ENCODE peak calls at places on chromosomes 7 and 10, in six cellular contexts. One of them, this sample, is unnamed.

GRCh38 chr10:7365029-7365750 is 45.6 kb downstream of the SFMBT2 start:
- DNase-seq in CD8-positive, alpha-beta T cell: no peak
- DNase-seq in fibroblast of lung: no peak
- DNase-seq in lung: no peak
- DNase-seq in IMR-90: no peak
- DNase-seq in AG09309: no peak
- DNase-seq in this sample: no peak

GRCh38 chr10:79287973-79288715 is 59.1 kb upstream of the PPIF start:
- DNase-seq in AG09309: no peak
- DNase-seq in lung: no peak
- DNase-seq in IMR-90: no peak
- DNase-seq in fibroblast of lung: no peak
- DNase-seq in CD8-positive, alpha-beta T cell: no peak
- DNase-seq in this sample: no peak

GRCh38 chr7:138898255-138898654 is 82.9 kb downstream of the KIAA1549 start:
- DNase-seq in AG09309: no peak
- DNase-seq in IMR-90: no peak
- DNase-seq in CD8-positive, alpha-beta T cell: no peak
- DNase-seq in fibroblast of lung: no peak
- DNase-seq in lung: no peak
- DNase-seq in this sample: no peak

GRCh38 chr10:113520606-113521481 is 32.0 kb upstream of the HABP2 start:
- DNase-seq in CD8-positive, alpha-beta T cell: no peak
- DNase-seq in IMR-90: peak; percentile 70
- DNase-seq in AG09309: peak; percentile 69
- DNase-seq in fibroblast of lung: peak; percentile 79
- DNase-seq in lung: peak; percentile 68
- DNase-seq in this sample: peak; percentile 77

GRCh38 chr7:31603076-31603475 is 83.9 kb upstream of the PPP1R17 start:
- DNase-seq in CD8-positive, alpha-beta T cell: no peak
- DNase-seq in IMR-90: no peak
- DNase-seq in lung: no peak
- DNase-seq in fibroblast of lung: no peak
- DNase-seq in AG09309: no peak
- DNase-seq in this sample: peak; percentile 33

GRCh38 chr7:45084336-45084735 is 4.4 kb downstream of the NACAD start:
- DNase-seq in CD8-positive, alpha-beta T cell: no peak
- DNase-seq in fibroblast of lung: no peak
- DNase-seq in IMR-90: no peak
- DNase-seq in AG09309: no peak
- DNase-seq in lung: no peak
- DNase-seq in this sample: no peak

GRCh38 chr7:134693256-134693655 is 46.6 kb downstream of the BPGM start:
- DNase-seq in AG09309: peak; percentile 93
- DNase-seq in CD8-positive, alpha-beta T cell: no peak
- DNase-seq in fibroblast of lung: peak; percentile 77
- DNase-seq in IMR-90: peak; percentile 96
- DNase-seq in lung: no peak
- DNase-seq in this sample: peak; percentile 91

GRCh38 chr10:30704016-30704600 is 74.6 kb upstream of the LYZL2 start:
- DNase-seq in fibroblast of lung: no peak
- DNase-seq in lung: no peak
- DNase-seq in AG09309: no peak
- DNase-seq in CD8-positive, alpha-beta T cell: no peak
- DNase-seq in IMR-90: no peak
- DNase-seq in this sample: no peak

GRCh38 chr7:2691223-2691818 is 3.3 kb downstream of the AMZ1 start:
- DNase-seq in CD8-positive, alpha-beta T cell: no peak
- DNase-seq in AG09309: no peak
- DNase-seq in IMR-90: no peak
- DNase-seq in fibroblast of lung: no peak
- DNase-seq in lung: no peak
- DNase-seq in this sample: no peak

GRCh38 chr7:1529383-1530116 is 952 bp upstream of the MAFK start:
- DNase-seq in CD8-positive, alpha-beta T cell: no peak
- DNase-seq in lung: no peak
- DNase-seq in AG09309: no peak
- DNase-seq in fibroblast of lung: no peak
- DNase-seq in IMR-90: no peak
- DNase-seq in this sample: no peak

GRCh38 chr7:23931633-23932032 is 221.6 kb downstream of the STK31 start:
- DNase-seq in fibroblast of lung: no peak
- DNase-seq in IMR-90: no peak
- DNase-seq in lung: no peak
- DNase-seq in AG09309: no peak
- DNase-seq in CD8-positive, alpha-beta T cell: no peak
- DNase-seq in this sample: peak; percentile 46

GRCh38 chr10:117980216-117980615 is 66.5 kb downstream of the RAB11FIP2 start:
- DNase-seq in fibroblast of lung: peak; percentile 53
- DNase-seq in AG09309: peak; percentile 46
- DNase-seq in lung: no peak
- DNase-seq in CD8-positive, alpha-beta T cell: no peak
- DNase-seq in IMR-90: peak; percentile 87
- DNase-seq in this sample: peak; percentile 90

GRCh38 chr7:44103941-44104879 is at the start of gene AEBP1:
- DNase-seq in AG09309: no peak
- DNase-seq in fibroblast of lung: no peak
- DNase-seq in IMR-90: no peak
- DNase-seq in lung: no peak
- DNase-seq in CD8-positive, alpha-beta T cell: no peak
- DNase-seq in this sample: no peak

GRCh38 chr10:663844-664243 is 25.6 kb downstream of the DIP2C start:
- DNase-seq in lung: no peak
- DNase-seq in CD8-positive, alpha-beta T cell: no peak
- DNase-seq in AG09309: no peak
- DNase-seq in fibroblast of lung: no peak
- DNase-seq in IMR-90: no peak
- DNase-seq in this sample: no peak

GRCh38 chr7:129191272-129191671 is 2.8 kb downstream of the SMO start:
- DNase-seq in lung: no peak
- DNase-seq in CD8-positive, alpha-beta T cell: no peak
- DNase-seq in fibroblast of lung: no peak
- DNase-seq in AG09309: no peak
- DNase-seq in IMR-90: no peak
- DNase-seq in this sample: no peak

GRCh38 chr7:27709137-27710075 is 30.6 kb upstream of the TAX1BP1 start:
- DNase-seq in AG09309: peak; percentile 53
- DNase-seq in fibroblast of lung: peak; percentile 83
- DNase-seq in IMR-90: peak; percentile 85
- DNase-seq in CD8-positive, alpha-beta T cell: no peak
- DNase-seq in lung: no peak
- DNase-seq in this sample: peak; percentile 29

GRCh38 chr7:155223021-155223420 is 74.7 kb upstream of the INSIG1 start:
- DNase-seq in CD8-positive, alpha-beta T cell: no peak
- DNase-seq in fibroblast of lung: no peak
- DNase-seq in AG09309: no peak
- DNase-seq in IMR-90: no peak
- DNase-seq in lung: no peak
- DNase-seq in this sample: no peak

GRCh38 chr7:151226560-151226874 is 488 bp downstream of the ABCF2 start:
- DNase-seq in AG09309: no peak
- DNase-seq in lung: no peak
- DNase-seq in IMR-90: no peak
- DNase-seq in fibroblast of lung: no peak
- DNase-seq in CD8-positive, alpha-beta T cell: no peak
- DNase-seq in this sample: no peak

GRCh38 chr10:23540401-23540800 is 101.5 kb downstream of the OTUD1 start:
- DNase-seq in IMR-90: no peak
- DNase-seq in AG09309: no peak
- DNase-seq in fibroblast of lung: no peak
- DNase-seq in CD8-positive, alpha-beta T cell: no peak
- DNase-seq in lung: no peak
- DNase-seq in this sample: no peak

GRCh38 chr10:6348091-6348862 is 145.5 kb downstream of the PFKFB3 start:
- DNase-seq in AG09309: peak; percentile 7
- DNase-seq in lung: no peak
- DNase-seq in IMR-90: no peak
- DNase-seq in fibroblast of lung: no peak
- DNase-seq in CD8-positive, alpha-beta T cell: peak; percentile 59
- DNase-seq in this sample: no peak

GRCh38 chr10:97914837-97915211 is 65.2 kb downstream of the GOLGA7B start:
- DNase-seq in fibroblast of lung: peak; percentile 44
- DNase-seq in lung: peak; percentile 85
- DNase-seq in CD8-positive, alpha-beta T cell: peak; percentile 44
- DNase-seq in IMR-90: peak; percentile 37
- DNase-seq in AG09309: peak; percentile 2
- DNase-seq in this sample: peak; percentile 70

GRCh38 chr10:73732931-73733623 is 11.1 kb upstream of the SEC24C start:
- DNase-seq in IMR-90: no peak
- DNase-seq in lung: no peak
- DNase-seq in AG09309: no peak
- DNase-seq in fibroblast of lung: no peak
- DNase-seq in CD8-positive, alpha-beta T cell: no peak
- DNase-seq in this sample: no peak

GRCh38 chr7:24959735-24960485 is 20.1 kb downstream of the OSBPL3 start:
- DNase-seq in fibroblast of lung: no peak
- DNase-seq in AG09309: no peak
- DNase-seq in CD8-positive, alpha-beta T cell: no peak
- DNase-seq in lung: no peak
- DNase-seq in IMR-90: no peak
- DNase-seq in this sample: no peak

GRCh38 chr10:43118631-43119415 is 19.4 kb upstream of the CSGALNACT2 start:
- DNase-seq in IMR-90: no peak
- DNase-seq in CD8-positive, alpha-beta T cell: no peak
- DNase-seq in AG09309: no peak
- DNase-seq in lung: no peak
- DNase-seq in fibroblast of lung: no peak
- DNase-seq in this sample: no peak

GRCh38 chr7:100706672-100707311 is 871 bp downstream of the POP7 start:
- DNase-seq in IMR-90: no peak
- DNase-seq in lung: no peak
- DNase-seq in AG09309: no peak
- DNase-seq in fibroblast of lung: no peak
- DNase-seq in CD8-positive, alpha-beta T cell: no peak
- DNase-seq in this sample: no peak

GRCh38 chr7:102279537-102280400 is 6.9 kb upstream of the SH2B2 start:
- DNase-seq in lung: peak; percentile 41
- DNase-seq in IMR-90: peak; percentile 55
- DNase-seq in CD8-positive, alpha-beta T cell: peak; percentile 23
- DNase-seq in fibroblast of lung: peak; percentile 54
- DNase-seq in AG09309: no peak
- DNase-seq in this sample: peak; percentile 52

GRCh38 chr7:45924283-45924682 is 3.2 kb upstream of the IGFBP3 start:
- DNase-seq in AG09309: peak; percentile 59
- DNase-seq in IMR-90: peak; percentile 76
- DNase-seq in lung: no peak
- DNase-seq in fibroblast of lung: peak; percentile 61
- DNase-seq in CD8-positive, alpha-beta T cell: no peak
- DNase-seq in this sample: peak; percentile 90

GRCh38 chr7:156919132-156919713 is 26.2 kb upstream of the LMBR1 start:
- DNase-seq in IMR-90: no peak
- DNase-seq in fibroblast of lung: no peak
- DNase-seq in lung: no peak
- DNase-seq in AG09309: no peak
- DNase-seq in CD8-positive, alpha-beta T cell: no peak
- DNase-seq in this sample: no peak

GRCh38 chr10:46037107-46037900 is 6.9 kb upstream of the NCOA4 start:
- DNase-seq in fibroblast of lung: no peak
- DNase-seq in AG09309: no peak
- DNase-seq in IMR-90: no peak
- DNase-seq in lung: no peak
- DNase-seq in CD8-positive, alpha-beta T cell: no peak
- DNase-seq in this sample: no peak

GRCh38 chr10:19488592-19489280 is 327.5 kb upstream of the PLXDC2 start:
- DNase-seq in AG09309: no peak
- DNase-seq in lung: peak; percentile 36
- DNase-seq in CD8-positive, alpha-beta T cell: no peak
- DNase-seq in fibroblast of lung: peak; percentile 33
- DNase-seq in IMR-90: no peak
- DNase-seq in this sample: peak; percentile 4

GRCh38 chr7:132500727-132501410 is 75.4 kb downstream of the PLXNA4 start:
- DNase-seq in lung: peak; percentile 44
- DNase-seq in IMR-90: no peak
- DNase-seq in fibroblast of lung: peak; percentile 74
- DNase-seq in AG09309: peak; percentile 27
- DNase-seq in CD8-positive, alpha-beta T cell: no peak
- DNase-seq in this sample: no peak
- TF ChIP-seq CTCF in lung: no peak
- TF ChIP-seq CTCF in IMR-90: no peak
- TF ChIP-seq CTCF in fibroblast of lung: peak; percentile 62
- TF ChIP-seq CTCF in AG09309: peak; percentile 47
- TF ChIP-seq CTCF in CD8-positive, alpha-beta T cell: no peak
- TF ChIP-seq CTCF in this sample: no peak

GRCh38 chr7:12802070-12802469 is 114.6 kb downstream of the ARL4A start:
- DNase-seq in lung: no peak
- DNase-seq in IMR-90: no peak
- DNase-seq in fibroblast of lung: no peak
- DNase-seq in CD8-positive, alpha-beta T cell: no peak
- DNase-seq in AG09309: no peak
- DNase-seq in this sample: peak; percentile 72
- TF ChIP-seq CTCF in lung: no peak
- TF ChIP-seq CTCF in IMR-90: no peak
- TF ChIP-seq CTCF in fibroblast of lung: no peak
- TF ChIP-seq CTCF in CD8-positive, alpha-beta T cell: no peak
- TF ChIP-seq CTCF in AG09309: no peak
- TF ChIP-seq CTCF in this sample: no peak

GRCh38 chr10:92574545-92575377 is 868 bp upstream of the IDE start:
- DNase-seq in fibroblast of lung: no peak
- DNase-seq in CD8-positive, alpha-beta T cell: peak; percentile 37
- DNase-seq in lung: no peak
- DNase-seq in IMR-90: peak; percentile 36
- DNase-seq in AG09309: no peak
- DNase-seq in this sample: peak; percentile 39
- TF ChIP-seq CTCF in fibroblast of lung: no peak
- TF ChIP-seq CTCF in CD8-positive, alpha-beta T cell: peak; percentile 86
- TF ChIP-seq CTCF in lung: no peak
- TF ChIP-seq CTCF in IMR-90: no peak
- TF ChIP-seq CTCF in AG09309: no peak
- TF ChIP-seq CTCF in this sample: peak; percentile 46

GRCh38 chr7:162583-163297 is 29.6 kb upstream of the FAM20C start:
- DNase-seq in fibroblast of lung: no peak
- DNase-seq in IMR-90: no peak
- DNase-seq in CD8-positive, alpha-beta T cell: no peak
- DNase-seq in AG09309: no peak
- DNase-seq in lung: no peak
- DNase-seq in this sample: no peak

GRCh38 chr7:161786-162185 is 30.6 kb upstream of the FAM20C start:
- DNase-seq in fibroblast of lung: no peak
- DNase-seq in lung: no peak
- DNase-seq in IMR-90: no peak
- DNase-seq in CD8-positive, alpha-beta T cell: no peak
- DNase-seq in AG09309: no peak
- DNase-seq in this sample: no peak

GRCh38 chr7:159370-160270 is 32.8 kb upstream of the FAM20C start:
- DNase-seq in lung: no peak
- DNase-seq in CD8-positive, alpha-beta T cell: no peak
- DNase-seq in fibroblast of lung: no peak
- DNase-seq in IMR-90: no peak
- DNase-seq in AG09309: no peak
- DNase-seq in this sample: no peak

GRCh38 chr7:163298-163695 is 29.1 kb upstream of the FAM20C start:
- DNase-seq in AG09309: no peak
- DNase-seq in CD8-positive, alpha-beta T cell: no peak
- DNase-seq in lung: no peak
- DNase-seq in IMR-90: no peak
- DNase-seq in fibroblast of lung: no peak
- DNase-seq in this sample: no peak

GRCh38 chr7:160958-161725 is 31.2 kb upstream of the FAM20C start:
- DNase-seq in IMR-90: no peak
- DNase-seq in CD8-positive, alpha-beta T cell: no peak
- DNase-seq in fibroblast of lung: no peak
- DNase-seq in lung: no peak
- DNase-seq in AG09309: no peak
- DNase-seq in this sample: no peak
- TF ChIP-seq CTCF in IMR-90: no peak
- TF ChIP-seq CTCF in CD8-positive, alpha-beta T cell: no peak
- TF ChIP-seq CTCF in fibroblast of lung: no peak
- TF ChIP-seq CTCF in lung: no peak
- TF ChIP-seq CTCF in AG09309: no peak
- TF ChIP-seq CTCF in this sample: no peak

GRCh38 chr10:70576803-70577517 is 25.6 kb downstream of the PRF1 start:
- DNase-seq in lung: no peak
- DNase-seq in IMR-90: peak; percentile 27
- DNase-seq in CD8-positive, alpha-beta T cell: no peak
- DNase-seq in fibroblast of lung: peak; percentile 30
- DNase-seq in AG09309: no peak
- DNase-seq in this sample: peak; percentile 20
- TF ChIP-seq CTCF in lung: no peak
- TF ChIP-seq CTCF in IMR-90: no peak
- TF ChIP-seq CTCF in CD8-positive, alpha-beta T cell: no peak
- TF ChIP-seq CTCF in fibroblast of lung: no peak
- TF ChIP-seq CTCF in AG09309: no peak
- TF ChIP-seq CTCF in this sample: no peak